ENCODE peak calls at places on chromosomes 16 and 17, in five cellular contexts. A is endothelial cell; I is ovary; S is stimulated activated CD4-positive, alpha-beta T cell treated with anti-CD3 and anti-CD28 coated beads, Interleukin-1b, Interleukin-23, amount 100 ng/mL, for 24 hours; Y is substantia nigra. F is an unnamed sample.

GRCh38 chr17:29949708-29950107 is 8.3 kb downstream of the EFCAB5 start:
- DNase-seq in A (no peak), I (no peak), S (no peak), Y (no peak), F (no peak)

GRCh38 chr16:754208-755097 is 6.1 kb upstream of the MSLN start:
- DNase-seq in A (no peak), I (no peak), S (no peak), Y (no peak), F (no peak)

GRCh38 chr17:72296456-72296855 is 175.6 kb downstream of the SOX9 start:
- DNase-seq in A (no peak), I (no peak), S (no peak), Y (no peak), F (no peak)

GRCh38 chr17:12618557-12618956 is 47.1 kb upstream of the MYOCD start:
- DNase-seq in A (no peak), I (no peak), S (no peak), Y (no peak), F (no peak)

GRCh38 chr16:72946474-72947194 is 101.3 kb downstream of the ZFHX3 start:
- DNase-seq in A (no peak), I (no peak), S (no peak), Y (no peak), F (no peak)

GRCh38 chr17:9973689-9974459 is 68.8 kb upstream of the RCVRN start:
- DNase-seq in A (no peak), I (no peak), S (no peak), Y (no peak), F (no peak)

GRCh38 chr17:68821860-68822693 is 133.1 kb downstream of the ABCA8 start:
- DNase-seq in A (no peak), I (no peak), S (no peak), Y (no peak), F (no peak)

GRCh38 chr16:66899945-66900688 is 18.6 kb downstream of the CDH16 start:
- DNase-seq in A (peak), I (peak), S (no peak), Y (peak), F (no peak)

GRCh38 chr17:39695089-39695474 is 4.8 kb upstream of the ERBB2 start:
- DNase-seq in A (no peak), I (no peak), S (no peak), Y (no peak), F (no peak)

GRCh38 chr16:1949507-1949906 is 5.0 kb downstream of the RPL3L start:
- DNase-seq in A (no peak), I (no peak), S (no peak), Y (no peak), F (no peak)

GRCh38 chr17:5619088-5619740 is 34.9 kb upstream of the NLRP1 start:
- DNase-seq in A (no peak), I (no peak), S (no peak), Y (no peak), F (no peak)